ENCODE peak calls at places on chromosomes 5 and 9, in eight cellular contexts. W is CD8-positive, alpha-beta T cell; A is GM23248; J is aorta; B is stomach; F is iPS DF 6.9; P is cardiac muscle cell; D is neural progenitor cell. V is an unnamed sample.

GRCh38 chr5:80034962-80035821 is at the start of gene THBS4:
- DNase-seq in J (no peak), P (no peak), D (peak; percentile 76), A (peak; percentile 16), B (no peak), F (no peak), W (no peak), V (no peak)

GRCh38 chr5:121273818-121274433 is 577.8 kb upstream of the FTMT start:
- DNase-seq in J (no peak), P (peak; percentile 74), B (no peak), D (no peak), F (no peak), A (peak; percentile 96), W (no peak), V (no peak)

GRCh38 chr5:82165740-82166530 is 112.2 kb downstream of the RPS23 start:
- DNase-seq in W (peak; percentile 10), P (peak; percentile 97), D (peak; percentile 80), A (peak; percentile 97), J (peak; percentile 77), F (peak; percentile 22), B (peak; percentile 65), V (peak; percentile 70)

GRCh38 chr5:130037905-130038304 is 133.6 kb downstream of the CHSY3 start:
- DNase-seq in P (no peak), D (no peak), W (no peak), J (no peak), B (no peak), F (no peak), A (no peak), V (no peak)

GRCh38 chr9:81397735-81398381 is 291.5 kb downstream of the TLE1 start:
- DNase-seq in P (no peak), D (no peak), A (no peak), J (no peak), W (no peak), B (no peak), F (no peak), V (no peak)

GRCh38 chr5:156199045-156199444 is 127.9 kb upstream of the SGCD start:
- DNase-seq in J (no peak), A (no peak), D (no peak), W (no peak), B (no peak), P (no peak), F (no peak), V (no peak)

GRCh38 chr9:135945969-135946368 is 15.2 kb downstream of the UBAC1 start:
- DNase-seq in W (no peak), P (no peak), F (no peak), J (no peak), D (no peak), A (no peak), B (no peak), V (no peak)

GRCh38 chr5:39906146-39906545 is 481.4 kb upstream of the DAB2 start:
- DNase-seq in D (no peak), A (peak; percentile 15), P (peak; percentile 63), J (no peak), W (no peak), F (no peak), B (no peak), V (no peak)

GRCh38 chr9:14910178-14910805 is at the start of gene FREM1:
- DNase-seq in W (no peak), P (peak; percentile 67), B (no peak), D (peak; percentile 87), A (peak; percentile 45), F (no peak), J (peak; percentile 46), V (no peak)

GRCh38 chr5:52043137-52043536 is 659.9 kb downstream of the ISL1 start:
- DNase-seq in D (no peak), B (no peak), F (no peak), A (no peak), P (no peak), J (no peak), W (no peak), V (no peak)

GRCh38 chr5:113606298-113607134 is 93.0 kb downstream of the YTHDC2 start:
- DNase-seq in W (peak; percentile 11), A (peak; percentile 73), F (peak; percentile 61), P (peak; percentile 81), B (peak; percentile 28), D (peak; percentile 81), J (peak; percentile 49), V (peak; percentile 74)

DNA sequence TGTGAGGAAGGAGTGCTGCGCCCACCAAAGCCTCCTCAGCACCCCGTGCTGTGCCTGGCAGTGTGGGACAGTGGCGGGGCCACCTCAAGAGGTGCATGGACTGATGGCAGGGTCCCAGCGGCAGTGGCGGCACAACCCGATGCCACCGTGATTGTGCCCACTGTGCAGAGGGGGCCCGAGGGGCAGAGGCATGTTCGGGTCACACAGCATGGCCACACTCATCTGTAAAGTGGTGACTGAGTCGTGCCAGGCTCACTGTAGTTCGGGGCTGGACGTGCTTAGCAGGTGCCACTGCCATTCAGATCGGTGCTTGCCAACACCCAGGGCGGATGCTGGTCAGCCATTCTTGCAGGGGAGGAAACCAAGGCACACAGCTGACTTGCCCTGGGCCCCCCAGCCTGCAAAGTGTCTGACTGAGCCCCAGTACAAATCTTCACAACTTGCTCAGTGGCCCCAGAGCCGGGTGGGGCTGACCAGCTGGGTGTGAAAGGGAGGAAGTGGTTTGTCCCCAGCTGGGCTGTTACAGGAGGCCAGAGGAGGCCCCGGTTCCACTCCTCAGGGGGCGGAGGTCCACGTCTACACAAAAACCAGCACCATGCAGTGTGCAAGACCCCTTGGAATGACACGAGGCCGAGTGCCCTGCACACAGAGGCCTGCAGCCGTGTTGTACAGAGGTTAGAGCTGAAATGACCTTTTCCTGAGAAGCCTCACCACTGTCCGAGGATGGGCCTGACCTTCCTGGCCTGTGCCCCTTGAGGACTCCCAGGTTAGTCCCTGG is 17.8 kb downstream of the FGD3 start:
- DNase-seq in D (no peak), W (peak; percentile 30), J (peak; percentile 67), F (no peak), A (no peak), B (peak; percentile 40), P (no peak), V (no peak)
- H3K4me3 ChIP-seq in D (no peak overlapping the region), W (peak overlapping the region; percentile 59), J (no peak overlapping the region), F (no peak overlapping the region), A (no peak overlapping the region), B (peak overlapping the region; percentile 45), P (no peak overlapping the region), V (no peak overlapping the region)

GRCh38 chr5:123046222-123046621 is 9.7 kb upstream of the PPIC start:
- DNase-seq in A (no peak), W (no peak), P (no peak), B (no peak), F (no peak), D (no peak), J (no peak), V (no peak)
- H3K4me1 ChIP-seq in A (no peaks in the 10 kb centered on the region), W (no peaks in the 10 kb centered on the region), P (peaks cover 11% of the 10 kb centered on the region), B (peaks cover 9% of the 10 kb centered on the region), F (no peaks in the 10 kb centered on the region), D (no peaks in the 10 kb centered on the region), J (no peaks in the 10 kb centered on the region), V (peaks cover 4% of the 10 kb centered on the region)

DNA sequence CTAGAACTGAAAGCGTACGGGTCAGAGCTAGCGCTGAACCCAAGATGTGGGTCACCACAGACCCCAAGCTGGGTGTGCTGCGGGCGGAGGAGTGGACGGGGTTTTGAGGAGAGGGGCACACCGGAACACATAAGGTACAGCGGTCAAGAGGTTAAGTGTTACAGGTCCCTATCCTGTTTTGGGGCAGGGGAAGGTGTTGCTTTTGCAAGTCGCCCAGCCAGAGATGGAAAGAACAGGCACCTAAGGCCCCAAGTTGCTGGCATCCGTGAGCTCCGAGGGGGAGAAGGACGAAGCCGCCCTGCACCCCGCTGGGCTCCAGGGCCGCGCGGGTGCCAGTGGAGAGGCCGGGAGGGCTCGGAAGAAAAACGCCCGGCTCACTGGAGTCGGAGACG is 859 bp downstream of the GNA14 start:
- DNase-seq in A (no peak), D (no peak), F (no peak), J (no peak), P (no peak), W (no peak), B (no peak), V (no peak)
- H3K27me3 ChIP-seq in A (peaks cover 26% of the 10 kb centered on the region), D (peaks cover 55% of the 10 kb centered on the region), F (peaks cover 5% of the 10 kb centered on the region), J (no peaks in the 10 kb centered on the region), P (peaks cover 60% of the 10 kb centered on the region), W (peaks cover 4% of the 10 kb centered on the region), B (peaks cover 13% of the 10 kb centered on the region), V (no peaks in the 10 kb centered on the region)

DNA sequence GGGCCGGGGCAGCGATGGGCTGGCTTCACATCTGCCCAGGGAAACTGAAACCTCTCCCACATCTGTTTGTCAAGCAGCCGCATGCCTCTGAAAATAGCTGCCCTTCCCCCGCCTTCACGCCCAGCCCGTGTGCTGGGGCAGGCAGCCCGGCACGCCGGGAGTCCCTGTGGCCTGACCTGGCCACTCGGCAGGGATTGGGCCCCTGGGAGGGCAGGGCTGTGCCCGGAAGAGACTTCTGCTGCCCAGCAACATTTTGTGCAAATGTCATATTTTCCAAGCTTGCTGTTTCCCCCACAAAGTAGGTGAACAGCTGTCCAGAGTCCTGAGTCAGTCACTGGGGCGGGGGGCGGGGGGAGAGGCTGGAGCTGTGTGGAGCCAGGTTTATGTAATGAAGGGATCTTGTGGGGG is 8.2 kb downstream of the COL27A1 start:
- DNase-seq in D (peak; percentile 65), J (peak; percentile 81), A (peak; percentile 72), F (no peak), W (no peak), P (peak; percentile 71), B (peak; percentile 46), V (no peak)
- H3K4me3 ChIP-seq in D (no peak overlapping the region), J (no peak overlapping the region), A (peak overlapping the region; percentile 26), F (no peak overlapping the region), W (no peak overlapping the region), P (no peak overlapping the region), B (peak overlapping the region; percentile 13), V (no peak overlapping the region)

GRCh38 chr9:98881836-98882568 is 61.7 kb upstream of the COL15A1 start:
- DNase-seq in W (no peak), J (no peak), B (no peak), F (no peak), P (no peak), D (no peak), A (peak; percentile 85), V (no peak)

GRCh38 chr9:98880311-98881015 is 63.2 kb upstream of the COL15A1 start:
- DNase-seq in J (no peak), P (no peak), F (no peak), A (no peak), W (no peak), D (no peak), B (no peak), V (no peak)

GRCh38 chr9:98879958-98880300 is 63.8 kb upstream of the COL15A1 start:
- DNase-seq in D (no peak), F (no peak), W (no peak), P (peak; percentile 46), B (no peak), A (no peak), J (no peak), V (no peak)

GRCh38 chr9:98882569-98882923 is 61.2 kb upstream of the COL15A1 start:
- DNase-seq in A (no peak), B (no peak), W (no peak), D (no peak), J (no peak), F (no peak), P (no peak), V (no peak)

GRCh38 chr9:98881356-98881755 is 62.4 kb upstream of the COL15A1 start:
- DNase-seq in B (no peak), F (no peak), W (no peak), D (no peak), J (no peak), P (no peak), A (no peak), V (no peak)
- H3K4me1 ChIP-seq in B (peaks cover 19% of the 10 kb centered on the region), F (no peaks in the 10 kb centered on the region), W (no peaks in the 10 kb centered on the region), D (no peaks in the 10 kb centered on the region), J (no peaks in the 10 kb centered on the region), P (peaks cover 6% of the 10 kb centered on the region), A (peaks cover 34% of the 10 kb centered on the region), V (peaks cover 5% of the 10 kb centered on the region)

GRCh38 chr9:133225171-133226011 is 16.3 kb upstream of the OBP2B start:
- DNase-seq in F (no peak), J (no peak), D (no peak), A (no peak), W (no peak), B (peak; percentile 18), P (no peak), V (no peak)
- H3K27me3 ChIP-seq in F (no peaks in the 10 kb centered on the region), J (no peaks in the 10 kb centered on the region), D (peaks cover 14% of the 10 kb centered on the region), A (peaks cover 19% of the 10 kb centered on the region), W (no peaks in the 10 kb centered on the region), B (no peaks in the 10 kb centered on the region), P (no peaks in the 10 kb centered on the region), V (no peaks in the 10 kb centered on the region)

V was measured in HAP-1.